ENCODE peak calls at places on chromosomes 1 and 21, in six cellular contexts. E is GM06990, P is fibroblast of lung, W is heart left ventricle, A is left lung, M is pancreas. I is an unnamed sample. For H3K36me3, the result is how much of the 10 kb centered on the place peaks cover.

GRCh38 chr1:156616463-156616862 is 2.8 kb upstream of the HAPLN2 start:
- DNase-seq in M (no peak), P (peak), E (no peak), A (no peak), W (peak), I (peak)

GRCh38 chr1:224623743-224624333 is 7.7 kb downstream of the CNIH3 start:
- DNase-seq in W (no peak), M (no peak), E (no peak), P (peak), A (no peak), I (no peak)

GRCh38 chr1:205633421-205633976 is 1.7 kb upstream of the ELK4 start:
- DNase-seq in M (no peak), E (no peak), A (no peak), W (no peak), P (peak), I (no peak)

GRCh38 chr1:40625476-40626382 is 39.8 kb downstream of the RIMS3 start:
- DNase-seq in P (no peak), A (no peak), M (no peak), W (no peak), E (peak), I (no peak)

GRCh38 chr1:26828352-26829093 is 2.0 kb downstream of the ZDHHC18 start:
- DNase-seq in E (peak), M (no peak), A (peak), P (no peak), W (no peak), I (no peak)

GRCh38 chr1:84156210-84156621 is 12.1 kb downstream of the PRKACB start:
- DNase-seq in P (peak), E (no peak), W (no peak), A (no peak), M (no peak), I (no peak)

GRCh38 chr1:55443175-55443933 is 228.2 kb upstream of the USP24 start:
- DNase-seq in W (peak), A (peak), P (peak), E (no peak), M (no peak), I (no peak)

GRCh38 chr1:165173409-165173808 is 183.1 kb downstream of the LMX1A start:
- DNase-seq in W (no peak), P (no peak), E (no peak), M (no peak), A (peak), I (no peak)

GRCh38 chr1:17588048-17588781 is 48.7 kb downstream of the ARHGEF10L start:
- DNase-seq in A (peak), M (peak), W (peak), P (peak), E (no peak), I (peak)

GRCh38 chr1:64526312-64526711 is 56.4 kb downstream of the CACHD1 start:
- DNase-seq in E (no peak), W (no peak), M (no peak), A (no peak), P (no peak), I (no peak)

GRCh38 chr1:205812271-205812877 is 624 bp downstream of the SLC41A1 start:
- DNase-seq in P (peak), W (peak), M (no peak), A (no peak), E (no peak), I (peak)

GRCh38 chr1:193408782-193409293 is 222.4 kb upstream of the B3GALT2 start:
- DNase-seq in M (peak), W (peak), P (peak), E (no peak), A (peak), I (no peak)

GRCh38 chr1:185249563-185249962 is 67.5 kb downstream of the IVNS1ABP start:
- DNase-seq in A (no peak), E (no peak), M (no peak), P (no peak), W (no peak), I (no peak)

GRCh38 chr21:16308269-16308668 is 578.5 kb downstream of the USP25 start:
- DNase-seq in P (peak), W (no peak), M (no peak), E (peak), A (no peak), I (no peak)

GRCh38 chr1:113195115-113195845 is 122.3 kb downstream of the LRIG2 start:
- DNase-seq in P (no peak), A (no peak), E (no peak), M (no peak), W (no peak), I (no peak)

GRCh38 chr1:14817223-14818170 is 219.0 kb downstream of the KAZN start:
- DNase-seq in P (no peak), W (no peak), A (no peak), M (no peak), E (no peak), I (no peak)

GRCh38 chr1:50109647-50110075 is 941 bp downstream of the ELAVL4 start:
- DNase-seq in E (no peak), P (no peak), W (no peak), M (no peak), A (no peak), I (no peak)

GRCh38 chr1:161914595-161914994 is 109.1 kb downstream of the OLFML2B start:
- DNase-seq in A (no peak), P (no peak), M (no peak), W (no peak), E (no peak), I (no peak)

GRCh38 chr1:83546863-83547262 is 452.1 kb downstream of the TTLL7 start:
- DNase-seq in W (no peak), E (no peak), A (no peak), M (no peak), P (peak), I (peak)

GRCh38 chr1:152107984-152108898 is 7.0 kb downstream of the TCHH start:
- DNase-seq in P (peak), W (peak), E (peak), A (peak), M (no peak), I (no peak)

GRCh38 chr1:100390507-100390906 is 38.2 kb downstream of the CDC14A start:
- DNase-seq in P (no peak), A (no peak), M (no peak), W (no peak), E (no peak), I (no peak)

GRCh38 chr1:36913523-36914060 is 120.7 kb downstream of the GRIK3 start:
- DNase-seq in E (no peak), W (no peak), M (no peak), A (no peak), P (no peak), I (peak)

GRCh38 chr1:215891266-215891665 is 324.2 kb downstream of the KCTD3 start:
- DNase-seq in M (no peak), E (peak), W (no peak), P (no peak), A (no peak), I (no peak)

GRCh38 chr1:215894617-215895016 is 327.5 kb downstream of the KCTD3 start:
- DNase-seq in M (no peak), E (no peak), W (no peak), A (no peak), P (no peak), I (no peak)

GRCh38 chr1:215891673-215892072 is 324.6 kb downstream of the KCTD3 start:
- DNase-seq in P (peak), W (no peak), A (no peak), E (no peak), M (no peak), I (no peak)

GRCh38 chr1:215899901-215900300 is 332.8 kb downstream of the KCTD3 start:
- DNase-seq in W (no peak), M (no peak), P (no peak), E (no peak), A (no peak), I (no peak)

GRCh38 chr1:215895893-215896292 is 328.8 kb downstream of the KCTD3 start:
- DNase-seq in A (no peak), P (no peak), M (no peak), W (no peak), E (no peak), I (no peak)
- TF ChIP-seq CTCF in A (no peak), P (no peak), M (no peak), W (no peak), E (no peak), I (no peak)

GRCh38 chr1:198297281-198297680 is 140.5 kb downstream of the NEK7 start:
- DNase-seq in M (no peak), A (no peak), E (no peak), W (no peak), P (no peak), I (no peak)

GRCh38 chr1:198298653-198299052 is 141.9 kb downstream of the NEK7 start:
- DNase-seq in P (no peak), M (no peak), W (no peak), E (no peak), A (no peak), I (no peak)

GRCh38 chr1:198291924-198292323 is 135.1 kb downstream of the NEK7 start:
- DNase-seq in W (no peak), E (no peak), A (no peak), P (no peak), M (no peak), I (no peak)

GRCh38 chr1:198295975-198296374 is 139.2 kb downstream of the NEK7 start:
- DNase-seq in E (no peak), A (no peak), P (no peak), W (no peak), M (no peak), I (no peak)

GRCh38 chr1:198295186-198295585 is 138.4 kb downstream of the NEK7 start:
- DNase-seq in E (no peak), M (no peak), A (no peak), P (no peak), W (no peak), I (no peak)
- H3K36me3 ChIP-seq in E (under half), M (under half), A (under half), P (under half), W (half or more), I (under half)

GRCh38 chr1:6775644-6776043 is 9.6 kb upstream of the CAMTA1 start:
- DNase-seq in A (no peak), W (no peak), M (no peak), P (no peak), E (no peak), I (no peak)

GRCh38 chr1:6771568-6771825 is 13.8 kb upstream of the CAMTA1 start:
- DNase-seq in P (no peak), A (no peak), W (no peak), M (no peak), E (no peak), I (no peak)

GRCh38 chr1:6776389-6776788 is 8.9 kb upstream of the CAMTA1 start:
- DNase-seq in A (no peak), M (no peak), E (no peak), W (no peak), P (no peak), I (no peak)

GRCh38 chr1:6774381-6774780 is 10.9 kb upstream of the CAMTA1 start:
- DNase-seq in W (no peak), M (no peak), A (no peak), E (no peak), P (no peak), I (no peak)

GRCh38 chr1:6770727-6771567 is 14.3 kb upstream of the CAMTA1 start:
- DNase-seq in E (no peak), P (peak), M (no peak), A (no peak), W (no peak), I (no peak)
- H3K4me3 ChIP-seq in E (no peak), P (no peak), M (no peak), A (no peak), W (no peak), I (no peak)

GRCh38 chr1:202888507-202889360 is at the start of gene RABIF:
- DNase-seq in W (peak), A (peak), E (peak), P (peak), M (peak), I (peak)
- TF ChIP-seq CTCF in W (peak), A (no peak), E (peak), P (no peak), M (no peak), I (peak)

DNA sequence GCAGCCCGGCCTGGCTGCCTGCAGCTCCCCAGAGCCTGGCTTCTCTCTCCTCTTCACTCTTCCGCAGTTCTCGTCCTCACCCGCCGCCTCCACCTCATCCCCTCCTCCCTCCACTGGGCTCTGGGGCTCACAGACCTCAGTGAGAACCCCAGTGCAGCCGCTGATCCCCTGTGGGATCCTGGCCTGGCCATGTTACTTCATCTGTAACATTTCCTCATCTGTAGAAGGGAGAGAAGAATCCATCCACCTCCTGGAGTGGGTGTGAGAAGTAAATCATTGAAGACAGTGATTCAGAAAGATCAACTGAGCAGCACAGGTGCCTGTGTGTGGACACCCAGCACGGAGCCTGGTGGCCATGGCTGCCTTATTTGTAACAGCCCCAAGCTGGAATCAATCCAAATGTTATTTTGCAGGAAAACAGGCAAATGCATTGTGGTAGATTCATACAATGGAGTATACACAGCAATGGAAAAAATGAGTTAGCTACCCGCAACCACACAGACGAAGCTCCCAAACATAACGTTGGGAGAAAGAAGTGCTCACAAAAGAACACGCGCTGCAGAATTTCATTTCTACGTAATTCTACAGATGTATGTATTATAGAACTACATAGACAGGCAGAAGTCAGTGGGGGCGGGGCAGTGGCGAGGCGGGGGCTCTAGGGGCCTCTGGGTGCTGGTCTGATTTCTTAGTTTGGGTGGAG is 8.7 kb downstream of the LAPTM5 start:
- DNase-seq in E (no peak), W (no peak), A (no peak), P (no peak), M (no peak), I (peak)
- H3K36me3 ChIP-seq in E (under half), W (under half), A (under half), P (under half), M (under half), I (under half)

GRCh38 chr1:63326106-63326472 is 3.7 kb downstream of the FOXD3 start:
- DNase-seq in W (no peak), P (peak), E (no peak), M (no peak), A (no peak), I (no peak)

GRCh38 chr1:63322248-63322943 is at the start of gene FOXD3:
- DNase-seq in A (peak), P (peak), W (no peak), M (peak), E (peak), I (peak)

GRCh38 chr1:63324779-63325119 is 2.4 kb downstream of the FOXD3 start:
- DNase-seq in W (no peak), E (no peak), P (peak), M (no peak), A (no peak), I (no peak)

GRCh38 chr1:63322944-63323865 is 838 bp downstream of the FOXD3 start:
- DNase-seq in P (peak), A (no peak), W (no peak), E (peak), M (peak), I (peak)

DNA sequence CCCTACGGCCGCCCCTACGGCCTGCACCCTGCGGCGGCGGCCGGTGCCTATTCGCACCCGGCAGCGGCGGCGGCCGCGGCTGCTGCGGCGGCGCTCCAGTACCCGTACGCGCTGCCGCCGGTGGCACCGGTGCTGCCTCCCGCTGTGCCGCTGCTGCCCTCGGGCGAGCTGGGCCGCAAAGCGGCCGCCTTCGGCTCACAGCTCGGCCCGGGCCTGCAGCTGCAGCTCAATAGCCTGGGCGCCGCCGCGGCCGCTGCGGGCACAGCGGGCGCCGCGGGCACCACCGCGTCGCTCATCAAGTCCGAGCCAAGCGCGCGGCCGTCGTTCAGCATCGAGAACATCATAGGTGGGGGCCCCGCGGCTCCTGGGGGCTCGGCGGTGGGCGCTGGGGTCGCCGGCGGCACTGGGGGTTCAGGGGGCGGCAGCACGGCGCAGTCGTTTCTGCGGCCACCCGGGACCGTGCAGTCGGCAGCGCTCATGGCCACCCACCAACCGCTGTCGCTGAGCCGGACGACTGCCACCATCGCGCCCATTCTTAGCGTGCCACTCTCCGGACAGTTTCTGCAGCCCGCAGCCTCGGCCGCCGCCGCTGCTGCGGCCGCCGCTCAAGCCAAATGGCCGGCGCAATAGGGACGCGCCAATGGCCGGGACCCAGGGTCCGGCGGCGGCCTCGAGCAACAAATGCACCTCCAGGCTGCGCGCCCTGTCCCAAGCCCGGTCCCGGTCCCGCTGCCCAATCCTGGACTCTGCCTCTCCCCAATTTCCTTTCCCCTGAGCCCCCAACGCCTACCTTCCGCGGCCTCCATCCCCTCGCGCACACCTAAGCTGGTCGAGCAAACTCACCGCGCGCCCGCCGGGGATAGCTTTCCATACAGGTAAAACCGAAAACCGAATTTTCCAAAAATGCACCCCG is 1.8 kb downstream of the FOXD3 start:
- DNase-seq in P (no peak), M (no peak), E (no peak), A (no peak), W (no peak), I (no peak)
- H3K4me3 ChIP-seq in P (no peak), M (peak), E (no peak), A (peak), W (no peak), I (peak)

GRCh38 chr1:29642519-29642918 is 406.2 kb downstream of the PTPRU start:
- DNase-seq in A (no peak), E (no peak), P (no peak), W (no peak), M (no peak), I (no peak)

GRCh38 chr1:29644812-29645211 is 408.5 kb downstream of the PTPRU start:
- DNase-seq in A (no peak), P (no peak), E (no peak), M (no peak), W (no peak), I (no peak)

GRCh38 chr1:29645586-29645985 is 409.3 kb downstream of the PTPRU start:
- DNase-seq in W (no peak), A (no peak), M (no peak), P (no peak), E (no peak), I (no peak)

GRCh38 chr1:29643281-29643680 is 407.0 kb downstream of the PTPRU start:
- DNase-seq in A (no peak), E (no peak), W (no peak), M (no peak), P (no peak), I (no peak)

DNA sequence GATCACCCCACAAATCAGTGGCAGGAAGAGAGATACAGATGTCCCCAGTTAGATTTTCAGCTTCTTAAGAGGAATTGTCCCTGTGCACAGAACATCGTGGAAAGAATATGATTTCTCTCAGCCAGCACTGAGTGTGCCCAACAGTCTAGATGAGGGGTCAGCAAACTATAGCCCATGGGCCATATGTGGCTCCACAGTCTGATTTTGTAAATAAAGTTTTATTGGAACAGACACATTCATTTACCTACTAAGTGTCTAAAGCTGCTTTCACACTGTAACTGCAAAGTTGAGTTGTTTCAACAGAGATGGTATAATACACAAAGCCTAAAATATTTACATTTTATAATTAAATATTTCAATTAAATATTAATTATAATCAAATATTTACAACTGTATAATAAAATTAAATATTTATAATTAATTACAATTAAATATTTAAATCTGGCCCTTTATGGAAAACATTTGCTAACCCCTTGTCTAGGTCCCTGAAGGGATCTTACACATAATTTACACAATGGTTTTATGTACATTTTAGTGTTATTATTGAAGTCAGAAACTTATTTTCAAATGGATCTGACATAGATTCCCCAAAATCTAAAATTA is 407.6 kb downstream of the PTPRU start:
- DNase-seq in E (no peak), A (no peak), P (no peak), M (no peak), W (no peak), I (no peak)
- TF ChIP-seq CTCF in E (no peak), A (no peak), P (no peak), M (no peak), W (no peak), I (no peak)

GRCh38 chr1:21897844-21898243 is 39.3 kb downstream of the HSPG2 start:
- DNase-seq in A (no peak), E (no peak), W (no peak), P (no peak), M (no peak), I (no peak)
- H3K36me3 ChIP-seq in A (under half), E (under half), W (under half), P (under half), M (under half), I (under half)

GRCh38 chr21:42404534-42404933 is 832 bp downstream of the UBASH3A start:
- DNase-seq in W (no peak), E (no peak), A (no peak), M (no peak), P (no peak), I (no peak)

GRCh38 chr21:42403611-42404231 is at the start of gene UBASH3A:
- DNase-seq in P (no peak), M (no peak), A (no peak), E (no peak), W (no peak), I (no peak)

GRCh38 chr21:42406201-42406601 is 2.5 kb downstream of the UBASH3A start:
- DNase-seq in W (no peak), M (no peak), A (no peak), E (no peak), P (no peak), I (no peak)

GRCh38 chr21:42406846-42407245 is 3.1 kb downstream of the UBASH3A start:
- DNase-seq in A (no peak), W (no peak), M (no peak), P (no peak), E (no peak), I (no peak)

GRCh38 chr21:42405064-42406059 is 1.7 kb downstream of the UBASH3A start:
- DNase-seq in W (no peak), P (no peak), E (no peak), A (no peak), M (no peak), I (no peak)
- H3K4me3 ChIP-seq in W (no peak), P (no peak), E (no peak), A (peak), M (no peak), I (no peak)

I was measured in WERI-Rb-1.